ENCODE peak calls at places on chromosome 6, in seven cellular contexts. Y, B, W, E, V, F and K are unnamed samples.

GRCh38 chr6:26743157-26743821 is 83.7 kb upstream of the ZNF322 start:
- DNase-seq in Y (peak), B (peak), W (no peak), E (peak), V (no peak), F (peak), K (no peak)

GRCh38 chr6:167136376-167136775 is 13.5 kb downstream of the CCR6 start:
- DNase-seq in Y (no peak), B (no peak), W (no peak), E (no peak), V (no peak), F (no peak), K (no peak)

GRCh38 chr6:159727717-159728440 is 573 bp downstream of the WTAP start:
- DNase-seq in Y (peak), B (peak), W (no peak), E (peak), V (no peak), F (no peak), K (peak)

GRCh38 chr6:159252955-159253508 is 83.8 kb downstream of the FNDC1 start:
- DNase-seq in Y (peak), B (no peak), W (peak), E (peak), V (no peak), F (peak), K (peak)

GRCh38 chr6:170076466-170077165 is 214.3 kb downstream of the DLL1 start:
- DNase-seq in Y (no peak), B (no peak), W (no peak), E (no peak), V (no peak), F (no peak), K (no peak)

GRCh38 chr6:147538821-147539220 is 30.3 kb downstream of the SAMD5 start:
- DNase-seq in Y (no peak), B (no peak), W (no peak), E (no peak), V (no peak), F (no peak), K (no peak)

GRCh38 chr6:129494586-129494985 is 215.4 kb downstream of the ARHGAP18 start:
- DNase-seq in Y (no peak), B (no peak), W (no peak), E (no peak), V (no peak), F (no peak), K (no peak)

GRCh38 chr6:28933069-28933468 is 9.3 kb upstream of the TRIM27 start:
- DNase-seq in Y (no peak), B (no peak), W (no peak), E (no peak), V (no peak), F (no peak), K (no peak)